ENCODE peak calls at places on chromosomes 4 and X, in ten cellular contexts. Y is Calu3, V is upper lobe of left lung, K is thoracic aorta, F is WTC11, I is lung, O is GM20000, L is brain microvascular endothelial cell, C is endodermal cell, D is suprapubic skin. S is an unnamed sample.

GRCh38 chr4:126404549-126404948 is 1089.8 kb downstream of the FAT4 start:
- DNase-seq in I (no peak), Y (no peak), L (no peak), C (no peak), O (no peak), V (no peak), D (no peak), K (no peak), F (no peak), S (no peak)

GRCh38 chr4:75547647-75548387 is 8.0 kb upstream of the ODAPH start:
- DNase-seq in O (no peak), I (no peak), Y (peak; percentile 37), L (peak; percentile 3), C (no peak), K (peak; percentile 28), D (no peak), F (no peak), V (no peak), S (no peak)

GRCh38 chr4:142778430-142778829 is 67.7 kb downstream of the INPP4B start:
- DNase-seq in V (no peak), Y (no peak), K (no peak), O (no peak), I (no peak), D (no peak), F (no peak), L (peak; percentile 30), C (no peak), S (no peak)

GRCh38 chr4:159051245-159052071 is 51.4 kb upstream of the RAPGEF2 start:
- DNase-seq in V (no peak), F (no peak), K (no peak), C (no peak), D (no peak), I (no peak), L (no peak), O (peak; percentile 45), Y (no peak), S (no peak)

GRCh38 chr4:26152051-26152450 is 168.8 kb upstream of the RBPJ start:
- DNase-seq in K (no peak), F (no peak), L (no peak), Y (no peak), O (no peak), V (no peak), I (no peak), C (no peak), D (no peak), S (no peak)

GRCh38 chr4:85953651-85954018 is 406.2 kb downstream of the MAPK10 start:
- DNase-seq in F (no peak), O (no peak), Y (peak; percentile 24), V (no peak), D (no peak), K (no peak), L (peak; percentile 56), I (no peak), C (no peak), S (no peak)

GRCh38 chr4:106312377-106312776 is 3.6 kb downstream of the TBCK start:
- DNase-seq in Y (no peak), L (no peak), O (no peak), V (no peak), F (no peak), I (no peak), C (no peak), D (no peak), K (no peak), S (no peak)

GRCh38 chr4:183229397-183229796 is 90.7 kb downstream of the CLDN22 start:
- DNase-seq in L (no peak), K (no peak), O (no peak), F (no peak), V (no peak), I (no peak), D (no peak), Y (no peak), C (no peak), S (no peak)

GRCh38 chr4:105296672-105297071 is 150.0 kb downstream of the TET2 start:
- DNase-seq in C (no peak), F (no peak), O (no peak), V (no peak), Y (no peak), K (no peak), L (no peak), I (no peak), D (no peak), S (no peak)

GRCh38 chrX:154000051-154000450 is 19.7 kb downstream of the IRAK1 start:
- DNase-seq in F (no peak), V (no peak), I (no peak), D (no peak), O (no peak), K (no peak), Y (no peak), C (no peak), L (no peak), S (no peak)

GRCh38 chrX:154004315-154004714 is 15.4 kb downstream of the IRAK1 start:
- DNase-seq in K (no peak), I (no peak), Y (no peak), F (no peak), O (no peak), C (no peak), D (no peak), V (no peak), L (no peak), S (no peak)

GRCh38 chrX:154006965-154007364 is 12.7 kb downstream of the IRAK1 start:
- DNase-seq in C (no peak), O (no peak), Y (no peak), L (no peak), K (no peak), D (no peak), I (no peak), V (no peak), F (no peak), S (no peak)

GRCh38 chrX:153999359-154000037 is 20.2 kb downstream of the IRAK1 start:
- DNase-seq in F (no peak), Y (no peak), K (no peak), D (no peak), L (no peak), C (no peak), I (no peak), V (no peak), O (no peak), S (no peak)

DNA sequence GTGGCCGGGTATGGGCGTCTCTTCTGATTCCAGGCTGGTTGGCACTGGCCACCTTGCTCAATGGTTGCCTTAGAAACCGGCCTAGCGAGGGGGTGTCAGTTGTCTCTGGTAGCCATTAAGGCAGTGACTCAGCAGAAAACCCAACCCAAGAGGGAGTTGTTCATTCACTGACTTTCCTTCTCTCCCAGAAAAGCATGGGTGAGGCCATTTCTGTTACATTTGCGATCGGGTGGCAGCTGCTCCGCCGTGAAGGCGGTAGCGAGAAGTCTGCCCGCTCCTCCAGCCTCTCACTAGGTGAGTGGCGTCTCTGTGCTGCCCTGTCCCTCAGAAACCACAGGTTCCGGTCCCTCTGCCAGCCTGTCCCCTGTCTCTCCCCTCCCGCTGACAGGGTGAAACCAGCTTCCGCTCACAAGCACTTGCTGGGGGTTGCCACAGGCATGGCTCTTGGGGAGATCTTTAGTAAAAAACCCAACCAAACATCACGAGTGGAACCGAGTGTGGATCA is 17.4 kb downstream of the IRAK1 start:
- DNase-seq in K (no peak), C (no peak), Y (no peak), D (no peak), I (no peak), O (peak; percentile 23), L (no peak), V (no peak), F (no peak), S (no peak)
- TF ChIP-seq CTCF in K (no peak), C (no peak), Y (no peak), D (no peak), I (no peak), O (no peak), L (no peak), V (no peak), F (no peak), S (no peak)

DNA sequence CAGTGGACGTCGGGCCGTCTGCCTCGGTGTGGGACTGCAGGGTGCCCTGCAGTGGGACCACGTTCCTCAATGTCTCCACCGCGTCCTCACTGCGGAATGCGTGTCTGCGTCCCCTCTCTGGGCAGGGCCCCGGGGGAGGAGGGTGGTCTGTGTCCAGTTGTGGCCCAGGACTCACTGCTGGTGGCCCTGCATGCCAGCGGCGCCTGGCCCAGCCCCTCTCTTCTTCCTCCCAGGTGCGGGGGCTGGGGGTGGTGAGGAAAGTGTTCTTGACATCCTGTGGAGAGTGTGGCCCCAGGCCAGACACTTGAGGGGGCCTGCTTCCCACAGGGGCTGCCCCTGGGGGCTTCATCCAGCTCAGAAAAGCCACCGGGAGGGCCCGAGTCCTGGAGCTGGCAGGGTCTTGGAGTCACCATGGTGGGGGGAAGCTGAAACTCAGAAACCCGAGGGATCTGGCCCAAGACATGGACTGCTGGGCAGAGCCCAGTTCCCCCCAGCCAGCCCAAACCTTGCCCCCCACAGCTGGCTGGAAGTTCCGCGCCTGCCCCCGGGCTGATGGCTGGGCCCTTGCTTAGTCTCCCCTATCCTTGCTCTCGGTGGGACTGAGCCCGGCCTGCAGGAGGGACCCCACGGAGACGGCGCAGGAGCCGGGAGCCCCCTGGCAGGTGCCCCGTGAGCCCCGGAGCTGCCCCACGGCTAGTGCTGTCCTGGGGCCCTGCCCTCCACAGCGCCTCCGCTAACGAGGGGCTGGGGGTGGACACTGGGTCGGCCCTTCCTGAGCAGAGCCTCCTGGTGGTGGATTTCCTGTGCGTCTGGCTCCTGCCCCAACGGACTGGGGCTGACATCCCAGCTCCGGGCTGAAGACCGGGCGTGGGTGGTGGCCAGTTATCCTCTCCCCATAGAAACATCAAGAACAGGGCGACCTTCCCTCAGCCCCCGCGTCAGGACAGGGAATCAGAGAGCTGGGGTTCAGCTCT is 2.9 kb downstream of the DOK7 start:
- DNase-seq in O (no peak), K (no peak), I (no peak), C (peak; percentile 86), F (peak; percentile 58), D (no peak), L (no peak), V (peak; percentile 74), Y (no peak), S (no peak)
- TF ChIP-seq CTCF in O (no peak), K (no peak), I (no peak), C (peak; percentile 78), F (no peak), D (no peak), L (peak; percentile 41), V (no peak), Y (no peak), S (no peak)

GRCh38 chrX:25067271-25068172 is 51.8 kb upstream of the ARX start:
- DNase-seq in V (no peak), D (no peak), L (no peak), Y (no peak), F (no peak), I (no peak), K (no peak), O (peak; percentile 8), C (no peak), S (no peak)
- TF ChIP-seq CTCF in V (no peak), D (no peak), L (no peak), Y (no peak), F (no peak), I (no peak), K (no peak), O (no peak), C (peak; percentile 47), S (no peak)

DNA sequence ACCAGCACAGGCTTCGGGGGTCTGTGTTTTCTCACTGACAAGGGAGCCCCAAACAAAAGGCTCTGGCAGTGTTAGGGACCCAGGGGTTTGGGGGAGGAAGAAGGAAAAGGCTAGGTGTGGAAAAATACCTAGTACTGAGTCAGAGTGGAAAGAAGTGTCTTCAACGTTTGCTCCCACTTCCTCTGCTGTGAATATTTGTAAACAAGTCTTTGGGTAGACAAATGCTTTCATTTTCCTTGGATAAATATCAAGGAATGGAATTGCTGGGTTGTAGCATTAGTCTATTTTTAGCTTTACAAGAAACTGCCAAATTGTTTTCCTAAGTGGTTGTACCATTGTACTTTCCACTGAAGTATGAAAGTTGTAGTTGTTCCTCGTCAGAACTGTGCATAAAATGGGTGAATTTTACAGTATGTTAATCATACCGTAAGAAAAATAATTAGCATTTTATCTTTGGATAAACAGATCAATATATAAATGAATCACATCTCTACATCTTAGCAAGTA is 17.4 kb downstream of the COL4A5 start:
- DNase-seq in O (no peak), L (no peak), Y (no peak), V (no peak), D (no peak), F (no peak), C (no peak), K (no peak), I (no peak), S (no peak)
- TF ChIP-seq CTCF in O (no peak), L (no peak), Y (no peak), V (no peak), D (no peak), F (no peak), C (no peak), K (no peak), I (no peak), S (no peak)

S was measured in D721Med.